ENCODE peak calls at places on chromosomes 4 and X, in four cellular contexts. Q is K562, M is astrocyte, E is fibroblast of lung. X is an unnamed sample.

GRCh38 chr4:107885865-107886264 is 45.5 kb upstream of the CYP2U1 start:
- DNase-seq in Q (no peak), M (no peak), E (no peak), X (no peak)

GRCh38 chr4:78162821-78163220 is 105.7 kb downstream of the FRAS1 start:
- DNase-seq in Q (no peak), M (no peak), E (no peak), X (no peak)

GRCh38 chr4:131426023-131426758 is 1722.9 kb upstream of the PCDH10 start:
- DNase-seq in Q (no peak), M (no peak), E (no peak), X (no peak)

GRCh38 chrX:18574591-18574990 is 97.3 kb downstream of the RS1 start:
- DNase-seq in Q (no peak), M (peak), E (peak), X (no peak)

GRCh38 chr4:141119071-141119470 is 14.2 kb downstream of the RNF150 start:
- DNase-seq in Q (no peak), M (peak), E (peak), X (no peak)

GRCh38 chr4:56909083-56909981 is 1.6 kb downstream of the REST start:
- DNase-seq in Q (no peak), M (peak), E (peak), X (no peak)

GRCh38 chrX:105821471-105822081 is 763 bp upstream of the NRK start:
- DNase-seq in Q (no peak), M (peak), E (peak), X (no peak)

GRCh38 chrX:37926700-37927099 is 79.3 kb upstream of the DYNLT3 start:
- DNase-seq in Q (peak), M (peak), E (peak), X (no peak)

GRCh38 chrX:295136-295535 is 14.0 kb downstream of the PLCXD1 start:
- DNase-seq in Q (no peak), M (no peak), E (no peak), X (no peak)

GRCh38 chr4:98516042-98516440 is 142.4 kb downstream of the TSPAN5 start:
- DNase-seq in Q (peak), M (peak), E (peak), X (no peak)

GRCh38 chr4:156946508-156947197 is 24.9 kb downstream of the PDGFC start:
- DNase-seq in Q (no peak), M (peak), E (peak), X (peak)

GRCh38 chr4:11748169-11748872 is 319.6 kb upstream of the HS3ST1 start:
- DNase-seq in Q (no peak), M (peak), E (peak), X (no peak)

GRCh38 chrX:19568422-19568821 is 53.1 kb upstream of the MAP3K15 start:
- DNase-seq in Q (no peak), M (no peak), E (no peak), X (no peak)

GRCh38 chrX:139191746-139192385 is 338.7 kb upstream of the F9 start:
- DNase-seq in Q (no peak), M (no peak), E (no peak), X (no peak)

GRCh38 chr4:144288011-144288903 is 147.7 kb upstream of the GYPA start:
- DNase-seq in Q (no peak), M (peak), E (peak), X (no peak)

GRCh38 chr4:104966349-104967033 is 180.2 kb upstream of the TET2 start:
- DNase-seq in Q (no peak), M (no peak), E (no peak), X (no peak)

GRCh38 chr4:75249739-75250138 is 264.5 kb downstream of the RCHY1 start:
- DNase-seq in Q (no peak), M (no peak), E (no peak), X (no peak)

GRCh38 chr4:104860227-104861123 is 286.2 kb upstream of the TET2 start:
- DNase-seq in Q (peak), M (peak), E (peak), X (no peak)

GRCh38 chr4:186400676-186401075 is 134.7 kb downstream of the F11 start:
- DNase-seq in Q (no peak), M (no peak), E (peak), X (no peak)

GRCh38 chr4:38109896-38110295 is 149.7 kb downstream of the PTTG2 start:
- DNase-seq in Q (no peak), M (no peak), E (no peak), X (no peak)

GRCh38 chr4:82765134-82765533 is 33.5 kb downstream of the SCD5 start:
- DNase-seq in Q (no peak), M (no peak), E (no peak), X (no peak)

GRCh38 chrX:30275498-30275897 is 28.6 kb downstream of the MAGEB1 start:
- DNase-seq in Q (no peak), M (no peak), E (no peak), X (no peak)

GRCh38 chr4:126991965-126992364 is 640.8 kb upstream of the INTU start:
- DNase-seq in Q (no peak), M (peak), E (peak), X (no peak)

GRCh38 chr4:53346920-53347852 is 18.7 kb downstream of the SCFD2 start:
- DNase-seq in Q (no peak), M (peak), E (peak), X (no peak)
- H2AFZ ChIP-seq in Q (no peak), M (no peak), E (no peak), X (peak)

GRCh38 chrX:151714367-151714766 is 1.5 kb upstream of the FATE1 start:
- DNase-seq in Q (no peak), M (no peak), E (no peak), X (no peak)

GRCh38 chrX:151712253-151712652 is 3.6 kb upstream of the FATE1 start:
- DNase-seq in Q (no peak), M (no peak), E (no peak), X (no peak)

GRCh38 chrX:151711787-151712186 is 4.0 kb upstream of the FATE1 start:
- DNase-seq in Q (no peak), M (no peak), E (no peak), X (no peak)

GRCh38 chrX:151715735-151716134 is at the start of gene FATE1:
- DNase-seq in Q (no peak), M (no peak), E (no peak), X (no peak)

GRCh38 chrX:151713859-151714258 is 2.0 kb upstream of the FATE1 start:
- DNase-seq in Q (peak), M (no peak), E (peak), X (no peak)
- TF ChIP-seq CTCF in Q (peak), M (peak), E (peak), X (peak)

GRCh38 chr4:73450398-73451004 is 14.5 kb downstream of the AFP start:
- DNase-seq in Q (peak), M (peak), E (peak), X (peak)
- H3K9ac ChIP-seq in Q (no peak), M (peak), E (no peak), X (peak)

GRCh38 chr4:24380953-24381506 is 203.3 kb downstream of the DHX15 start:
- DNase-seq in Q (no peak), M (no peak), E (no peak), X (no peak)
- H2AFZ ChIP-seq in Q (no peak), M (no peak), E (no peak), X (no peak)

GRCh38 chrX:110418220-110418856 is 59.7 kb downstream of the RTL9 start:
- DNase-seq in Q (peak), M (peak), E (peak), X (no peak)

GRCh38 chrX:110417128-110417527 is 58.5 kb downstream of the RTL9 start:
- DNase-seq in Q (no peak), M (no peak), E (no peak), X (no peak)

GRCh38 chrX:110418857-110419249 is 60.2 kb downstream of the RTL9 start:
- DNase-seq in Q (no peak), M (peak), E (peak), X (no peak)

GRCh38 chrX:110421499-110422455 is 63.1 kb downstream of the RTL9 start:
- DNase-seq in Q (no peak), M (no peak), E (no peak), X (no peak)

GRCh38 chrX:110420771-110421498 is 62.3 kb downstream of the RTL9 start:
- DNase-seq in Q (no peak), M (no peak), E (peak), X (no peak)
- TF ChIP-seq CTCF in Q (peak), M (peak), E (peak), X (peak)

DNA sequence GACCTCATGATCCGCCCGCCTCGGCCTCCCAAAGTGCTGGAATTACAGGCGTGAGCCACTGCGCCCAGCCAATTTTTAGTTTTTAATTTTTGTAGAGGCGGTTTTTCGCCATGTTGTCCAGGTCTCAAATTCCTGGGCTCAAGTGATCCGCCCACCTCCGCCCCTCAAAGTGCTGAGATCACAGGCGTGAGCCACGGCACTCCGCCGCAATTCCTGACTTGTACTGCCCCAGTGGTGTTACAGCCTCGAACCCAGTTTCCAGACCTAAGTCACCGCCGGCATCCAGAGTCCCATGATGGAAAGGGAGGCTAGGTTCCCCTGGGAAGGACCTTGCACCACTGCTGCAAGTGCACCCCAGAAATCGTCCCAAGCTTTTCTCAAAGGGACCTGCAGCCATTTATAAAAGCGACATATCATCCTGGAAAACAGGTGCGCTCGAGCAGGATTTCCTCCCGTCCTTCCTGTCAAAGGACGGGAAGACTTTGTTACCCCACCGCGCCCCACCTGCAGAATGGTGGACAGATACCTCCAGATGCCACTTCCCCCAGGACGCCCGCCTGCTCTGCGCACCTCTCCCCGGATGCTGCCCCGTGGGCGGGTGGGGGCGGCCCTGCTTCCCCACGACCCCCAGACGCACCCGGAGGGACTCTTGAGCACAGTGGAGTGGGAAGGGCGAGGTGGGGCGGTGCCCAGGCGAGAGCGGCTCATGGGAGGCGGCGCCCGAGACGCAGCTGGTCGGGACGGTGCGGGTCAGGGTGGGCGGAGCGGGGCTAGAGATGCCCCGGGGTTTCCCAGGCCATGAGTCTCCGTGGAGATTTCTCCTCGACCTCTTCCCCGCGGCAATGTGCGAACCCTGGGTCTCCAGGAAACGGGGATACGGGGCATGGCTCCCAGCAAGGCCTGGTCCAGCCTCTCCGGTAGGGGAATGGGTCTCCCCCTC is 959 bp upstream of the RPL10 start:
- DNase-seq in Q (peak), M (peak), E (peak), X (no peak)
- H3K9ac ChIP-seq in Q (peak), M (peak), E (peak), X (peak)

DNA sequence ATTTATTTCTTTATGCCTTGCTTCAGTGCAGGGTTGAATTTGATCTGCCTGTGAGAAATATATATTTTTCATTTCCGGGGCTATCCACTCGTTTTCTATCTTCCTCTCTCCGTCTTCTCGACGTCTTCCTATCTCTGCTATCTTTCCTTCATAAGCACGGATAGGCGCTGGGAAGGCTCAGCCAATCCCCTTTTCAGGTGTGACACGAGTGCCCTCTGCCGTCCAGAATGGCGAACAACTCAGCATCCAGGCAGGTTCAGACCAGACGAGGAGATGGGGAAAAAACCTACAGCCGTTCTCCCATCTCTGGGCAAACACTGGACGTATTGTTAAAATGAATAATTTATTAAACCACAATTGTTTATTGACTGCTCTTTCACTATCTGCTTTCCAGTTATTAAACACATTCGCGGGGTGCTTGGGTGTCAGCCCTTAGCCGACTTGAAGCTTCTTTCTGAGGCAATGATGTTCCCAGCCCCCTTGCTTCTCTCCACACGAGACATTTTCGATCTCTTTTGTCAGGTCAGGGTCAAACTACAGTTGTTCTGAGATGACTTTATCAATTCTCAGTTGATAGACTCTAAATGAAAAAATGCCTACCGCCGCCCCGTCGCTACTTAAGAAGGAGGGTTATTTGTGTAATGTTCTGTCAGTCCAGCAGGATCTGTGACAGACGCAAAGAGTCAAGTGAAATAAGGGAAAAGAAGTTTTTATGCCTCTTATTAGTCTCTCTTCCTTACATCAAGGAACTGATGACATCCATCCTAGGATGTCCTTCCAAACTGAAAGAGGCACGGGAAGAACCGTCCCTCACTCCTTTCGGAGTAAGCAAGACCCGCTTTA is 96.3 kb upstream of the NOCT start:
- DNase-seq in Q (peak), M (peak), E (peak), X (no peak)
- H2AFZ ChIP-seq in Q (peak), M (peak), E (peak), X (peak)